ENCODE peak calls at places on chromosomes 5 and 9, in five cellular contexts. E is GF-D8; T is T-helper 1 cell; D is DMS53; I is activated CD4-positive, alpha-beta T cell treated with anti-CD3 and anti-CD28 coated beads, Interleukin-2, amount 10 ng/mL, durations not matched to agents 7 days and 5 days. R is an unnamed sample.

GRCh38 chr5:78587775-78588291 is 60.7 kb downstream of the LHFPL2 start:
- DNase-seq in E (peak; percentile 7), I (no peak), D (no peak), T (no peak), R (no peak)

GRCh38 chr9:130368631-130369103 is 76.1 kb upstream of the ASS1 start:
- DNase-seq in D (no peak), T (no peak), E (peak; percentile 26), I (no peak), R (no peak)

GRCh38 chr9:83520292-83520691 is 17.9 kb downstream of the FRMD3 start:
- DNase-seq in I (no peak), T (no peak), D (no peak), E (no peak), R (no peak)

GRCh38 chr5:73591102-73591695 is 25.7 kb downstream of the UTP15 start:
- DNase-seq in D (peak; percentile 82), E (peak; percentile 21), T (peak; percentile 40), I (peak; percentile 77), R (peak; percentile 66)

GRCh38 chr5:123059455-123059854 is 22.9 kb upstream of the PPIC start:
- DNase-seq in T (no peak), E (no peak), D (no peak), I (no peak), R (no peak)

GRCh38 chr9:130459941-130460340 is 15.2 kb downstream of the ASS1 start:
- DNase-seq in I (no peak), T (no peak), E (no peak), D (no peak), R (no peak)

GRCh38 chr5:57503433-57503832 is 20.8 kb upstream of the ACTBL2 start:
- DNase-seq in E (no peak), T (no peak), D (no peak), I (no peak), R (no peak)

GRCh38 chr5:113162770-113163169 is 186.2 kb downstream of the DCP2 start:
- DNase-seq in I (no peak), E (no peak), T (no peak), D (no peak), R (no peak)

GRCh38 chr9:77648458-77649108 is 461 bp upstream of the GNA14 start:
- DNase-seq in E (no peak), D (peak; percentile 86), T (no peak), I (no peak), R (no peak)

R was measured in immature natural killer cell.